ENCODE peak calls at places on chromosome 9, in eight cellular contexts. I, V, J, H, P, O, K and Y are unnamed samples.

GRCh38 chr9:93133641-93134017 is 422 bp downstream of the NINJ1 start:
- DNase-seq in I (peak), K (no peak), H (peak), P (peak), J (peak), O (no peak), V (peak), Y (peak)

GRCh38 chr9:93974151-93974550 is 19.0 kb upstream of the BARX1 start:
- DNase-seq in P (no peak), O (no peak), H (no peak), V (no peak), K (no peak), I (no peak), J (no peak), Y (no peak)

GRCh38 chr9:81239388-81239787 is 450.0 kb downstream of the TLE1 start:
- DNase-seq in I (no peak), V (no peak), J (no peak), K (no peak), H (no peak), O (no peak), P (no peak), Y (no peak)

GRCh38 chr9:121945849-121946248 is 147.3 kb downstream of the TTLL11 start:
- DNase-seq in P (no peak), V (peak), K (no peak), I (no peak), H (no peak), O (no peak), J (no peak), Y (no peak)

GRCh38 chr9:114072181-114073140 is 5.6 kb downstream of the AMBP start:
- DNase-seq in V (peak), K (no peak), P (peak), H (peak), I (peak), J (no peak), O (peak), Y (no peak)

GRCh38 chr9:137972355-137972987 is 94.9 kb downstream of the CACNA1B start:
- DNase-seq in K (no peak), I (peak), H (peak), V (no peak), J (no peak), P (no peak), O (no peak), Y (no peak)

GRCh38 chr9:136401173-136401922 is 1.4 kb upstream of the SNAPC4 start:
- DNase-seq in P (no peak), K (no peak), O (no peak), I (no peak), H (no peak), V (peak), J (no peak), Y (no peak)

GRCh38 chr9:68970150-68970549 is 43.8 kb downstream of the PRKACG start:
- DNase-seq in P (no peak), O (no peak), K (no peak), H (no peak), J (no peak), V (no peak), I (no peak), Y (no peak)

GRCh38 chr9:9399982-9400381 is 1212.8 kb downstream of the PTPRD start:
- DNase-seq in V (no peak), P (no peak), I (no peak), J (no peak), H (no peak), O (no peak), K (no peak), Y (no peak)

GRCh38 chr9:27184556-27185351 is 75.7 kb downstream of the TEK start:
- DNase-seq in O (no peak), I (no peak), K (no peak), P (no peak), H (no peak), V (no peak), J (no peak), Y (no peak)

GRCh38 chr9:134134949-134135342 is 936 bp upstream of the WDR5 start:
- DNase-seq in K (no peak), V (no peak), H (no peak), P (no peak), I (no peak), J (no peak), O (no peak), Y (no peak)

GRCh38 chr9:134136117-134136996 is 475 bp downstream of the WDR5 start:
- DNase-seq in O (no peak), V (peak), P (no peak), K (no peak), J (no peak), I (peak), H (no peak), Y (peak)

GRCh38 chr9:134136997-134137302 is 1.1 kb downstream of the WDR5 start:
- DNase-seq in J (no peak), V (no peak), O (no peak), H (no peak), K (no peak), I (no peak), P (no peak), Y (no peak)

GRCh38 chr9:134138292-134138691 is 2.4 kb downstream of the WDR5 start:
- DNase-seq in K (no peak), O (no peak), I (no peak), H (no peak), J (no peak), P (no peak), V (no peak), Y (no peak)

DNA sequence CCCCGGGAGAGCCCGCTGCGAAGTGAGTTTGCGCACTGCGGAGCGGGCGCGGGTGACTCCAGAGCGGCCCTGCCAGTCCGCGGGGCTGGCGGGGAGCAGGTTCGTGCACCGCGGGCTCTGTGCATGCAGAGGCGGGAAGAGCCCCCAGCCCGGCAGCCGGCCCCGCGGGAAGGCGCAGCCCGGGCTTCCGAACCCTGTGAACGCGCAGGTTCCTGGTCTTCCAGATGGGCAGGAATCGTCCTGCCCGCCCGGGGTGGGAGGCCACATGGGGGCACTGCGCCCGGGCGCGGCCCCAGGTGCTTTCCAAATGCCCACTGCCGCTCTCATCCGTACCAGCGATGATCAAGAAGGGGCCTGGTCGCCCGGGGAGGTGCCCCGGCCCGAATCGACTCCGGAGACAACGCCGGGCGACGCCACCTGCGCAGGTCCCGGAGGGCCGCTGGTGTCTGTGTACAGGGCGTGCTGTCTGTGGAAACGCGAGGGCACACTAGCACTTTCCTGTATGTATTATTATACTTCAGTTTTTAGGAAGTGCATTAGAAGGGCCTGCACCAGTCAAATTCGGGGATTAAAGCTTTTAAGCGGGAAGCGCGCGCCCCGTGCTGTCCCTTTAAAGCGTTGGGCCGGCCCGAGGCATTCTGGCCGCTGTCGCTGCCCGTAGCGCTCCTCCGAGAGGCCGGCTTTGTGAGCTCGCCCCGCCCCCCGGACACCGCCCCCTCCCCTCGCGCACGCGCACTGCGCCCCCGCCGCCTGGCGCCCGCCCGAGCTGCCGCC is at the start of gene WDR5:
- DNase-seq in V (peak), O (peak), K (peak), I (peak), J (peak), H (peak), P (peak), Y (peak)
- TF ChIP-seq POLR2A in V (no peak), O (no peak), K (no peak), I (no peak), J (peak), H (peak), P (peak), Y (peak)

GRCh38 chr9:133463234-133463863 is 3.6 kb downstream of the CACFD1 start:
- DNase-seq in P (no peak), J (peak), I (no peak), K (no peak), V (no peak), O (no peak), H (no peak), Y (no peak)

GRCh38 chr9:133458643-133459312 is 1.0 kb upstream of the CACFD1 start:
- DNase-seq in P (peak), O (no peak), J (no peak), I (no peak), H (no peak), V (no peak), K (no peak), Y (no peak)

GRCh38 chr9:133461975-133462374 is 2.2 kb downstream of the CACFD1 start:
- DNase-seq in O (no peak), P (no peak), V (no peak), J (no peak), K (no peak), H (no peak), I (no peak), Y (no peak)

GRCh38 chr9:133459476-133460404 is at the start of gene CACFD1:
- DNase-seq in J (peak), V (peak), K (peak), H (peak), I (peak), O (peak), P (peak), Y (peak)

DNA sequence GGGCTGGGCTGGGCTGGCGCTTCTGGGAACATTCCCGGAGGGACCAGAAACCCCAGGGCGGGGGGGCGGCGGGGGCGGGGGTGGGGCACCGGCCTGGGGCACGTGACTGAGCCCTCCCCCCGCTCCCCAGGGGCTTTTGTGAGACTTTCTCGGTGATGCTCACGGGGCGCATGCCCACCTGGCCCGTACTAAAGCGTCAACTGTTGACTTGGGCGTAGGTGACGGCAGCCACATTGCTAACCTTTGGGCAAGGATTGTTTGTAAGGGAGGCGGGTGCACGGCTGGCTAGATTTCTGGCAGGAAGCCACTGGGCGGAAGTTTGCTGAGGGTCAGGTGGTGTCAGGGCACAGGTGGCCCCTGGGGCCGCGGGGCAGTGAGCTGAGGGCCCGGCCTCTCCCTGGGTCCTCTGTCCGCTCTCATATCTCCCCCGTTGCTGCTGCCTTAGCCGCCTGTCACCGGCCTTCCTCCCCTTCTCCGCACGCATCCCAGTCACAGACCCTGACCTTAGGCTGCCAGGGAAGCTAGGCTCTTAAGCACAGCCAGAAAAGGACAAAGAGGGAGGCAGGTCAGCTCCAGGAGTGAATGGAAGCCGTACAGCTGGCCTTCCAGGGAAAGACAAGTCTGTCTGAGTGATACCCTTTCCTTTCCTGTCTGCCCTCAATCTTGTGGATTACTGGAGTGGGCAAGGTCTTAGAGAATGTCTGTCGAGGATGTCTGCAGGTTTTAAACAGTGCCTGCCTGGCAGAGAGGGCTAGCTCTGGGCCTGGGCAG is 812 bp downstream of the CACFD1 start:
- DNase-seq in H (peak), P (peak), K (no peak), J (peak), I (no peak), O (peak), V (no peak), Y (peak)
- TF ChIP-seq POLR2A in H (no peak), P (no peak), K (no peak), J (no peak), I (no peak), O (no peak), V (no peak), Y (no peak)

GRCh38 chr9:98886691-98887229 is 56.9 kb upstream of the COL15A1 start:
- DNase-seq in P (peak), V (no peak), I (no peak), O (no peak), J (no peak), K (no peak), H (no peak), Y (no peak)

GRCh38 chr9:98888794-98889495 is 54.8 kb upstream of the COL15A1 start:
- DNase-seq in J (no peak), V (peak), O (no peak), H (no peak), I (no peak), K (no peak), P (no peak), Y (no peak)

GRCh38 chr9:98887918-98888510 is 55.7 kb upstream of the COL15A1 start:
- DNase-seq in O (no peak), J (no peak), K (no peak), V (peak), H (no peak), P (no peak), I (no peak), Y (no peak)

GRCh38 chr9:98892296-98892695 is 51.4 kb upstream of the COL15A1 start:
- DNase-seq in P (no peak), J (no peak), V (peak), K (no peak), O (no peak), I (no peak), H (no peak), Y (no peak)

DNA sequence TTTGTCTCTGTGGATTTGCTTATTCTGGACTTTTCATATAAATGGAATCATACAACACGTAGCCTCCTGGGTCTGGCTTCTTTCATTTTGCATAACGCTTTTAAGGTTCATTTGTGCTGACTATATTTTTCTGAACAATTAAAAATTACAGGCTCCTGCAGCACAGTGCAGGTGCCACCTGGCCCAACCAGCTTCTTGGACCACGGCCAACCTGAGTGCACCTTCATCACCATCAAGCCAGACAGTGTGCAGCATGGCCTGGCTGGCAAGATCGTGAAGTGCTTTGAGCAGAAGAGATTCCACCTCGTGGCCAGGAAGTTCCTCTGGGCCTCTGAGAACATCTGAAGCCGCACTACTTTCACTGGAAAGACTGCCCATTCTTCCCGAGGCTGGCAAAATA is 53.5 kb upstream of the COL15A1 start:
- DNase-seq in I (no peak), J (no peak), P (no peak), O (no peak), K (no peak), H (no peak), V (no peak), Y (no peak)
- TF ChIP-seq POLR2A in I (no peak), J (no peak), P (no peak), O (no peak), K (no peak), H (no peak), V (no peak), Y (no peak)

GRCh38 chr9:129142536-129142935 is 31.3 kb downstream of the PTPA start:
- DNase-seq in K (no peak), J (no peak), O (no peak), H (no peak), I (no peak), V (no peak), P (no peak), Y (no peak)

GRCh38 chr9:129142115-129142514 is 30.9 kb downstream of the PTPA start:
- DNase-seq in O (no peak), P (no peak), H (no peak), J (no peak), V (no peak), K (no peak), I (no peak), Y (no peak)

GRCh38 chr9:129139993-129140396 is 28.8 kb downstream of the PTPA start:
- DNase-seq in O (peak), I (peak), J (peak), P (peak), K (peak), V (peak), H (peak), Y (peak)

GRCh38 chr9:129140397-129141065 is 29.3 kb downstream of the PTPA start:
- DNase-seq in V (peak), P (peak), O (peak), K (no peak), I (peak), J (peak), H (peak), Y (peak)

GRCh38 chr9:129141066-129142041 is 30.1 kb downstream of the PTPA start:
- DNase-seq in V (peak), O (no peak), P (peak), K (no peak), H (peak), J (peak), I (peak), Y (peak)
- TF ChIP-seq POLR2A in V (peak), O (no peak), P (peak), K (no peak), H (no peak), J (no peak), I (no peak), Y (peak)